ENCODE peak calls at places on chromosomes 3 and 15, in five cellular contexts. R is OCI-LY7, C is tibial nerve, L is lung, G is upper lobe of right lung. M is an unnamed sample.

GRCh38 chr3:44326515-44326914 is 12.1 kb upstream of the TCAIM start:
- DNase-seq in R (no peak), C (no peak), L (no peak), G (no peak), M (no peak)

GRCh38 chr3:64152100-64152499 is 73.2 kb downstream of the PRICKLE2 start:
- DNase-seq in R (no peak), C (no peak), L (peak), G (no peak), M (peak)

GRCh38 chr15:49423906-49424520 is 971 bp downstream of the FGF7 start:
- DNase-seq in R (no peak), C (no peak), L (no peak), G (no peak), M (peak)

GRCh38 chr3:100047455-100048141 is 66.7 kb downstream of the FILIP1L start:
- DNase-seq in R (peak), C (no peak), L (no peak), G (no peak), M (peak)

GRCh38 chr3:115660646-115661442 is 37.5 kb downstream of the GAP43 start:
- DNase-seq in R (peak), C (no peak), L (no peak), G (no peak), M (no peak)

GRCh38 chr15:99962006-99962561 is 228.8 kb upstream of the LYSMD4 start:
- DNase-seq in R (no peak), C (no peak), L (no peak), G (peak), M (no peak)

GRCh38 chr3:178392553-178392952 is 143.7 kb upstream of the KCNMB2 start:
- DNase-seq in R (no peak), C (no peak), L (no peak), G (no peak), M (peak)

GRCh38 chr3:12336099-12336498 is 47.2 kb downstream of the PPARG start:
- DNase-seq in R (no peak), C (no peak), L (no peak), G (no peak), M (no peak)

GRCh38 chr3:13841141-13841540 is 38.7 kb downstream of the WNT7A start:
- DNase-seq in R (no peak), C (no peak), L (no peak), G (no peak), M (no peak)

GRCh38 chr3:73086071-73086494 is 24.6 kb downstream of the EBLN2 start:
- DNase-seq in R (peak), C (no peak), L (no peak), G (no peak), M (peak)

GRCh38 chr3:70506775-70507174 is 194.3 kb upstream of the MDFIC2 start:
- DNase-seq in R (no peak), C (no peak), L (no peak), G (no peak), M (no peak)

GRCh38 chr3:189392969-189393368 is 221.2 kb downstream of the TPRG1 start:
- DNase-seq in R (no peak), C (no peak), L (no peak), G (no peak), M (peak)

GRCh38 chr3:156586905-156587766 is 32.2 kb upstream of the SSR3 start:
- DNase-seq in R (peak), C (no peak), L (no peak), G (no peak), M (no peak)

GRCh38 chr3:126391631-126392030 is 3.1 kb upstream of the CFAP100 start:
- DNase-seq in R (no peak), C (no peak), L (no peak), G (no peak), M (no peak)

GRCh38 chr15:63587527-63587926 is 9.7 kb upstream of the FBXL22 start:
- DNase-seq in R (no peak), C (no peak), L (no peak), G (no peak), M (peak)

GRCh38 chr15:88491158-88491557 is 23.6 kb downstream of the MRPS11 start:
- DNase-seq in R (no peak), C (no peak), L (no peak), G (no peak), M (no peak)

GRCh38 chr3:149377408-149378111 is at the start of gene TM4SF1:
- DNase-seq in R (no peak), C (peak), L (peak), G (peak), M (peak)

GRCh38 chr15:99707481-99708270 is 25.6 kb downstream of the LYSMD4 start:
- DNase-seq in R (no peak), C (no peak), L (no peak), G (no peak), M (peak)

GRCh38 chr3:126355777-126356372 is 1.3 kb downstream of the KLF15 start:
- DNase-seq in R (peak), C (peak), L (peak), G (peak), M (peak)

GRCh38 chr3:194326192-194327029 is 24.7 kb downstream of the CPN2 start:
- DNase-seq in R (no peak), C (no peak), L (no peak), G (no peak), M (peak)

GRCh38 chr3:187669675-187670504 is at the start of gene SST:
- DNase-seq in R (no peak), C (no peak), L (peak), G (peak), M (peak)

GRCh38 chr3:175155172-175155571 is 296.0 kb downstream of the NAALADL2 start:
- DNase-seq in R (no peak), C (no peak), L (no peak), G (no peak), M (no peak)

GRCh38 chr3:185583925-185584324 is 2.2 kb upstream of the SENP2 start:
- DNase-seq in R (no peak), C (no peak), L (no peak), G (no peak), M (no peak)
- H3K4me3 ChIP-seq in R (no peak), C (no peak), L (no peak), G (no peak), M (no peak)

DNA sequence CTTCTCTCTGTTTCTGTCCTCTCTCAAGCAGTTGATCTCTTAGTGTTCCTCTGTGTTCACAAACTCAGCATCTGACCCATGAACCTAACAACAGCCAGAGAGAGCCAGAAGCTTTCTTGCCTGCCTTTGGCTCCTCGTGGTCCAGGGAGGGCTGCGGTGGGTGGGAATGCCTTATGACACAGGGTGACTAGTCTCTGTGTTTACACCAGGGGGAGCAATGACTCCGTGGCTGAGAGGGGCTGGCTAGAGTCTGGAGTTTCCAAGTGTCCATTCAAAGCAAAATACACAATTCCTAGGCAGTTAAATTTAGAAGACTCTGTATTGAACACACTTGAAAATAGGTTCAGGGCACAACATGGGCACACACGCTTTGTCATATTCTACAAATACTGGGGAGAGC is 370.0 kb upstream of the FRG2C start:
- DNase-seq in R (no peak), C (no peak), L (peak), G (peak), M (peak)
- TF ChIP-seq CTCF in R (peak), C (peak), L (peak), G (peak), M (peak)

DNA sequence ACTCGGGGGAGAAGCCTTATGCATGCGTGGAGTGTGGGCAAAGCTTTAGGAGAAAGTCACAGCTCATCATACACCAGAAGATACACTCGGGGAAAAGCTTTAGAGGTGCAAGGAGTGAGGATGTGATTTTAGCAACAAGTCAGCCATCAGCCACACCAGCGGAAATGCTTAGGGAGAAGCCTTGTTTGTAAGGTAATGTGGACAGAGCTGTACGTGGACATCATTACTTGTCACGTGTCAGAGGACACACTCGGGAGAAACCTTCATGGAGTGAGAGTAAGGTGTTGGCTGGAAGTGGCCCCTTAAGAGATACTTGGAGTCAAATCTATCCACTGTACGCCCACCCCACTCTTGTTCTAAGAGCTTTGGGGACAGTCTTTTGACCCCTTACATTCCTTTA is 28.7 kb downstream of the ZNF589 start:
- DNase-seq in R (no peak), C (no peak), L (no peak), G (no peak), M (no peak)
- H3K4me3 ChIP-seq in R (no peak), C (no peak), L (no peak), G (no peak), M (no peak)

DNA sequence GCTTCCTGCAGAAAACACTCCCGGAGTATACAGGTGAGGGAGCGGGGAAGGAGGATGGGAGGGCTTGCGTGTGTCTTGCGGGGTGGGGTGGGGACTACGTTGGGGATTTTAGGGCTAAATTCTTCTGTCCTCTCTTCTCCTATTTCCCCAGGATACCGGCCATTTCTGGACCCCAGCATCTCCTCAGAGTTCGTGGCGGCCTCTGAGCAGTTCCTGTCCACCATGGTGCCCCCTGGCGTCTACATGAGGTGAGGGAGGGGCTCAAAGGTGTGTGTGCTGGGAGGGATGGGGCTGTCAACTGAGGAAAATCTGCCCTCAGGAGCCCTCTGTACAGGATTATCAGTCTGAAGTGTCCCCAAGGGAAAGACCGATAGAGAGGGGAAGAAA is 6.6 kb downstream of the DUOX1 start:
- DNase-seq in R (peak), C (no peak), L (no peak), G (peak), M (no peak)
- TF ChIP-seq CTCF in R (peak), C (no peak), L (no peak), G (no peak), M (no peak)

GRCh38 chr3:50243552-50243895 is 7.5 kb downstream of the GNAI2 start:
- DNase-seq in R (no peak), C (no peak), L (no peak), G (no peak), M (no peak)
- H3K4me3 ChIP-seq in R (no peak), C (no peak), L (no peak), G (peak), M (no peak)

M was measured in fibroblast of mammary gland.